ENCODE peak calls at places on chromosomes 11 and 22, in eight cellular contexts. E is uterus, T is fibroblast of lung, F is body of pancreas, O is psoas muscle, X is esophagus muscularis mucosa, V is heart left ventricle, G is cardiac muscle cell. I is an unnamed sample. For H3K4me1, the result is how much of the 10 kb centered on the place peaks cover.

GRCh38 chr11:132589802-132590201 is 942.5 kb downstream of the OPCML start:
- DNase-seq in E (no peak), T (peak), F (no peak), O (no peak), X (peak), V (no peak), G (no peak), I (no peak)

GRCh38 chr11:69587454-69588081 is 53.4 kb upstream of the CCND1 start:
- DNase-seq in E (no peak), T (no peak), F (no peak), O (no peak), X (no peak), V (no peak), G (peak), I (peak)

GRCh38 chr22:21866821-21867527 is 471 bp downstream of the MAPK1 start:
- DNase-seq in E (peak), T (peak), F (peak), O (no peak), X (no peak), V (peak), G (no peak), I (peak)

GRCh38 chr22:39729141-39729934 is 158.8 kb downstream of the CACNA1I start:
- DNase-seq in E (no peak), T (no peak), F (no peak), O (no peak), X (no peak), V (no peak), G (no peak), I (peak)

GRCh38 chr22:44668886-44669724 is 32.9 kb upstream of the PRR5 start:
- DNase-seq in E (no peak), T (no peak), F (no peak), O (peak), X (no peak), V (no peak), G (no peak), I (peak)

GRCh38 chr11:118152552-118153471 is at the start of gene SCN4B:
- DNase-seq in E (peak), T (peak), F (peak), O (peak), X (no peak), V (peak), G (peak), I (peak)

GRCh38 chr11:126764221-126764620 is 236.3 kb downstream of the KIRREL3 start:
- DNase-seq in E (no peak), T (no peak), F (no peak), O (no peak), X (no peak), V (no peak), G (no peak), I (no peak)

GRCh38 chr22:38083931-38084631 is at the start of gene SLC16A8:
- DNase-seq in E (no peak), T (no peak), F (no peak), O (peak), X (no peak), V (no peak), G (no peak), I (peak)

GRCh38 chr22:30471616-30472318 is at the start of gene SEC14L3:
- DNase-seq in E (no peak), T (no peak), F (no peak), O (no peak), X (no peak), V (no peak), G (no peak), I (no peak)

GRCh38 chr11:78510597-78510996 is 64.1 kb downstream of the NARS2 start:
- DNase-seq in E (no peak), T (no peak), F (no peak), O (no peak), X (no peak), V (no peak), G (no peak), I (no peak)

GRCh38 chr22:35477911-35478582 is 62.6 kb upstream of the RASD2 start:
- DNase-seq in E (peak), T (peak), F (peak), O (peak), X (no peak), V (peak), G (peak), I (no peak)

GRCh38 chr11:269146-269890 is 8.9 kb upstream of the NLRP6 start:
- DNase-seq in E (no peak), T (no peak), F (peak), O (no peak), X (no peak), V (no peak), G (no peak), I (peak)

GRCh38 chr11:46896719-46897406 is 21.5 kb downstream of the LRP4 start:
- DNase-seq in E (no peak), T (peak), F (no peak), O (no peak), X (no peak), V (no peak), G (peak), I (peak)

GRCh38 chr11:119509969-119510401 is 87.0 kb upstream of the THY1 start:
- DNase-seq in E (peak), T (peak), F (peak), O (peak), X (no peak), V (no peak), G (peak), I (peak)

GRCh38 chr11:102981324-102981910 is 25.9 kb upstream of the MMP13 start:
- DNase-seq in E (no peak), T (peak), F (no peak), O (no peak), X (no peak), V (no peak), G (no peak), I (no peak)

GRCh38 chr22:50222508-50222907 is 21.7 kb downstream of the SELENOO start:
- DNase-seq in E (no peak), T (no peak), F (no peak), O (no peak), X (no peak), V (no peak), G (no peak), I (no peak)

GRCh38 chr11:99370557-99371200 is 349.9 kb downstream of the CNTN5 start:
- DNase-seq in E (peak), T (peak), F (peak), O (peak), X (no peak), V (peak), G (peak), I (no peak)

GRCh38 chr22:25213221-25213620 is 6.2 kb upstream of the CRYBB2 start:
- DNase-seq in E (no peak), T (no peak), F (no peak), O (no peak), X (no peak), V (no peak), G (no peak), I (no peak)

GRCh38 chr11:119728226-119728626 is 774 bp downstream of the NECTIN1 start:
- DNase-seq in E (no peak), T (no peak), F (no peak), O (no peak), X (no peak), V (no peak), G (no peak), I (peak)

GRCh38 chr11:114080219-114080618 is 20.7 kb downstream of the ZBTB16 start:
- DNase-seq in E (no peak), T (peak), F (peak), O (no peak), X (no peak), V (peak), G (peak), I (no peak)

GRCh38 chr11:32198053-32198452 is 107.2 kb downstream of the RCN1 start:
- DNase-seq in E (no peak), T (no peak), F (no peak), O (no peak), X (no peak), V (no peak), G (peak), I (no peak)

GRCh38 chr22:44546686-44547310 is 48.8 kb upstream of the RTL6 start:
- DNase-seq in E (no peak), T (no peak), F (no peak), O (no peak), X (no peak), V (no peak), G (no peak), I (no peak)

GRCh38 chr11:118427707-118428106 is 8.6 kb upstream of the KMT2A start:
- DNase-seq in E (no peak), T (no peak), F (no peak), O (no peak), X (no peak), V (no peak), G (no peak), I (peak)

GRCh38 chr11:134670247-134670646 is 258.2 kb upstream of the B3GAT1 start:
- DNase-seq in E (no peak), T (no peak), F (no peak), O (no peak), X (no peak), V (no peak), G (no peak), I (no peak)

GRCh38 chr22:49331223-49331815 is 496.4 kb downstream of the BRD1 start:
- DNase-seq in E (no peak), T (no peak), F (no peak), O (no peak), X (no peak), V (no peak), G (no peak), I (peak)

GRCh38 chr11:95067042-95067827 is 516 bp downstream of the SRSF8 start:
- DNase-seq in E (peak), T (peak), F (peak), O (peak), X (peak), V (peak), G (peak), I (peak)

GRCh38 chr22:48605856-48606255 is 1221.8 kb downstream of the BRD1 start:
- DNase-seq in E (no peak), T (no peak), F (peak), O (no peak), X (no peak), V (no peak), G (no peak), I (no peak)

GRCh38 chr22:39927544-39927943 is 26.7 kb downstream of the GRAP2 start:
- DNase-seq in E (no peak), T (no peak), F (no peak), O (no peak), X (no peak), V (no peak), G (no peak), I (no peak)

GRCh38 chr11:12232819-12233601 is 122.6 kb downstream of the MICAL2 start:
- DNase-seq in E (no peak), T (peak), F (no peak), O (no peak), X (no peak), V (no peak), G (peak), I (peak)

GRCh38 chr11:66967670-66968425 is 7.3 kb upstream of the C11orf86 start:
- DNase-seq in E (no peak), T (peak), F (peak), O (peak), X (no peak), V (no peak), G (peak), I (no peak)

GRCh38 chr11:103652013-103652412 is 384.4 kb upstream of the DDI1 start:
- DNase-seq in E (no peak), T (peak), F (no peak), O (no peak), X (no peak), V (no peak), G (peak), I (peak)

GRCh38 chr11:109772846-109773400 is 320.3 kb upstream of the ZC3H12C start:
- DNase-seq in E (no peak), T (no peak), F (peak), O (no peak), X (no peak), V (no peak), G (no peak), I (no peak)

GRCh38 chr11:45771194-45771941 is 33.6 kb upstream of the SLC35C1 start:
- DNase-seq in E (peak), T (peak), F (peak), O (peak), X (no peak), V (peak), G (peak), I (peak)

GRCh38 chr22:23212061-23213030 is 32.0 kb downstream of the BCR start:
- DNase-seq in E (no peak), T (no peak), F (no peak), O (no peak), X (no peak), V (no peak), G (no peak), I (no peak)

GRCh38 chr11:69598147-69598546 is 42.8 kb upstream of the CCND1 start:
- DNase-seq in E (no peak), T (peak), F (peak), O (no peak), X (no peak), V (no peak), G (no peak), I (no peak)

GRCh38 chr11:16001899-16002426 is 354.4 kb downstream of the SOX6 start:
- DNase-seq in E (no peak), T (peak), F (peak), O (no peak), X (no peak), V (no peak), G (peak), I (no peak)
- H3K4me3 ChIP-seq in E (no peak), T (peak), F (no peak), O (no peak), X (no peak), V (no peak), G (no peak), I (peak)

DNA sequence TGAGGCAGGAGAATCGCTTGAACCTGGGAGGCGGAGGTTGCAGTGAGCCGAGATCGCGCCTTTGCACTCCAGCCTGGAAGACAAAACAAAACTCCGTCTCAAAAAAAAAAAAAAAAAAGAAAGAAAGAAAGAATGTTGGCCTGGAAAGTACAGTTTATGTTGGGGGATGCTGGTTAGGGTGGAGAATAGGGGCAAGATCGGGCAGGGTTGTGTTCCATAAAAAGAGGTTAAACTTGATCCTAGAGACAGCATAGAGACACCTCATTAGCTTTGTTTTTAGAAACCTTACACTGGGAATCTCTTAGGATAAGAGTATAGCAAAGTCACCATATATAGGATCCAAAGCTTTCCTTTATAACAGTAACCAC is 1.9 kb upstream of the FTH1 start:
- DNase-seq in E (no peak), T (no peak), F (no peak), O (no peak), X (no peak), V (no peak), G (no peak), I (no peak)
- H3K4me1 ChIP-seq in E (under half), T (under half), F (half or more), O (half or more), X (half or more), V (under half), G (under half), I (half or more)

GRCh38 chr11:61254403-61255025 is 13.5 kb downstream of the PGA5 start:
- DNase-seq in E (peak), T (peak), F (peak), O (peak), X (no peak), V (peak), G (peak), I (peak)
- TF ChIP-seq CTCF in E (peak), T (peak), F (peak), O (peak), X (peak), V (peak), G (peak), I (peak)

GRCh38 chr11:107018274-107018901 is at the start of gene GUCY1A2:
- DNase-seq in E (peak), T (peak), F (peak), O (peak), X (no peak), V (peak), G (peak), I (peak)
- H3K4me3 ChIP-seq in E (peak), T (peak), F (no peak), O (peak), X (peak), V (peak), G (peak), I (peak)

DNA sequence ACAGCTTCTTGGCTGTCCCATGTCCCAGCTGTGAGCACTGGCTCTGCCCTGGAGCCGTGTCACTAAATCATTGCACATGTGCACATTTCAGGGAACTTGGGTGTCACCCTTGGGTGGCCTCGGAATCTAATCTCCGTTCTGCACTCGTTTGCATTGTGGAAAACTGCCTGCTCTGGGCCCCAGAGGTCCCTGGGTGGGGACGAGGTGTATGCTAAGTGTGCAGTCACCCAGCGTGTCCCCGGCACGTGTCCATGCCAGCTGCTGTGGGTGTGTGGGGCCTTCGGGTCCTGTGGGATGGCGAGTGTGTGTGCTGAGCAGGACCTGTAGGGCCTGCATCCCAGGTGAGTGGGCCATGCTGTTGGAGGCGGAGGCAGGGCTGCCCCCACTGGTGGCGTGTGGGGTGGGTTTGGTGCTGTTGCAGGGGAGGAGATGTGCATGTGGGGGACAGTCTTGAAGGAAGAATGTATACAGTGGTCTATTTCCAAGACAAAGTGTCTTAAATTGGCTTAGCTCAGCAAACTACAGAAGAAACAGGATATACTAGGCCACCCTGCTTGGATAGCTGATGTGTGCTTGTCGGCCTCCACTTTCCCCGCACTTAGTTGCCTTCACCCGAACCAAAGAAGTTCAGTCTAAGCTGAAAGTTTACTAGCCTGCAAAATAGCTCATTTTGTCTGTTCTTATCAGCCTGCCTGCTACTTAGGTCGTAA is 14.6 kb downstream of the TANGO2 start:
- DNase-seq in E (no peak), T (no peak), F (no peak), O (no peak), X (no peak), V (no peak), G (no peak), I (peak)
- H3K4me1 ChIP-seq in E (under half), T (under half), F (under half), O (under half), X (under half), V (under half), G (under half), I (under half)